ENCODE peak calls at places on chromosomes 11 and 22, in eight cellular contexts. W is SW480; I is kidney; A is activated gamma-delta T cell treated with Interleukin-2 at 50 U/mL for 16 hours; H is memory B cell; L is kidney tubule cell; X is fibroblast of lung; T is activated CD4-positive, CD25-positive, alpha-beta regulatory T cell treated with anti-CD3 and anti-CD28 coated beads, Interleukin-2, amount 50 U/mL, for 16 hours. G is an unnamed sample.
A peak's percentile ranks its signal among the peaks of the same experiment; 100 is the strongest.

GRCh38 chr22:43931771-43932170 is 8.2 kb downstream of the PNPLA3 start:
- DNase-seq in W (no peak), I (no peak), A (no peak), H (no peak), L (no peak), X (no peak), T (no peak), G (no peak)

GRCh38 chr11:61437496-61437895 is 7.6 kb downstream of the SDHAF2 start:
- DNase-seq in W (no peak), I (no peak), A (no peak), H (no peak), L (no peak), X (no peak), T (no peak), G (no peak)

GRCh38 chr11:61080986-61081590 is 21.2 kb upstream of the CD5 start:
- DNase-seq in W (no peak), I (no peak), A (no peak), H (no peak), L (no peak), X (no peak), T (no peak), G (no peak)

GRCh38 chr11:22304337-22304961 is 33.7 kb upstream of the SLC17A6 start:
- DNase-seq in W (peak; percentile 64), I (no peak), A (no peak), H (no peak), L (peak; percentile 61), X (peak; percentile 21), T (no peak), G (no peak)

GRCh38 chr11:126403658-126404057 is 48.2 kb downstream of the ST3GAL4 start:
- DNase-seq in W (no peak), I (no peak), A (no peak), H (no peak), L (peak; percentile 44), X (peak; percentile 16), T (no peak), G (no peak)

GRCh38 chr22:43090130-43090789 is 1.1 kb upstream of the TTLL1 start:
- DNase-seq in W (peak; percentile 85), I (peak; percentile 79), A (no peak), H (no peak), L (peak; percentile 86), X (peak; percentile 89), T (no peak), G (no peak)

GRCh38 chr11:92941676-92942571 is 27.5 kb upstream of the MTNR1B start:
- DNase-seq in W (peak; percentile 42), I (no peak), A (no peak), H (no peak), L (peak; percentile 61), X (no peak), T (no peak), G (no peak)

GRCh38 chr11:83335446-83336070 is 49.4 kb upstream of the CCDC90B start:
- DNase-seq in W (no peak), I (no peak), A (no peak), H (no peak), L (no peak), X (no peak), T (no peak), G (no peak)

GRCh38 chr11:88398372-88399140 is 61.0 kb upstream of the CTSC start:
- DNase-seq in W (peak; percentile 59), I (no peak), A (no peak), H (no peak), L (peak; percentile 76), X (peak; percentile 76), T (no peak), G (no peak)

GRCh38 chr11:8934735-8935478 is 2.2 kb upstream of the C11orf16 start:
- DNase-seq in W (peak; percentile 72), I (no peak), A (no peak), H (no peak), L (no peak), X (peak; percentile 91), T (no peak), G (no peak)

GRCh38 chr11:71530602-71531001 is 3.5 kb downstream of the KRTAP5-7 start:
- DNase-seq in W (no peak), I (no peak), A (no peak), H (no peak), L (peak; percentile 34), X (no peak), T (no peak), G (no peak)

GRCh38 chr11:128290106-128290840 is 297.1 kb downstream of the ETS1 start:
- DNase-seq in W (peak; percentile 80), I (peak; percentile 84), A (peak; percentile 69), H (peak; percentile 69), L (peak; percentile 78), X (peak; percentile 82), T (peak; percentile 61), G (peak; percentile 39)

GRCh38 chr11:70796601-70797000 is 398.3 kb downstream of the CTTN start:
- DNase-seq in W (peak; percentile 24), I (no peak), A (no peak), H (no peak), L (no peak), X (no peak), T (no peak), G (no peak)

G was measured in stimulated activated CD4-positive, alpha-beta T cell treated with anti-CD3 and anti-CD28 coated beads, TNF-alpha, amount 100 ng/mL, for 1 hour.